ENCODE peak calls at places on chromosome 4, in seven cellular contexts. D is AG04450, R is mucosa of descending colon, P is cardiac fibroblast, W is fibroblast of lung, I is spleen, N is tibial nerve. B is an unnamed sample.

GRCh38 chr4:169351860-169352259 is 81.1 kb upstream of the SH3RF1 start:
- DNase-seq in D (no peak), R (no peak), P (peak), W (peak), I (no peak), N (no peak), B (peak)

GRCh38 chr4:126583509-126583908 is 1049.2 kb upstream of the INTU start:
- DNase-seq in D (no peak), R (no peak), P (peak), W (peak), I (no peak), N (no peak), B (peak)

GRCh38 chr4:98722000-98722399 is 63.6 kb upstream of the TSPAN5 start:
- DNase-seq in D (no peak), R (no peak), P (no peak), W (no peak), I (no peak), N (no peak), B (no peak)

GRCh38 chr4:107270614-107271013 is 234.5 kb upstream of the DKK2 start:
- DNase-seq in D (no peak), R (no peak), P (no peak), W (no peak), I (no peak), N (no peak), B (no peak)

GRCh38 chr4:6416518-6417286 is 55.7 kb downstream of the PPP2R2C start:
- DNase-seq in D (no peak), R (no peak), P (no peak), W (no peak), I (peak), N (no peak), B (no peak)

GRCh38 chr4:5712517-5712916 is 1.5 kb downstream of the EVC start:
- DNase-seq in D (no peak), R (no peak), P (peak), W (peak), I (no peak), N (no peak), B (peak)

GRCh38 chr4:109390369-109390768 is 43.2 kb upstream of the SEC24B start:
- DNase-seq in D (no peak), R (no peak), P (no peak), W (no peak), I (no peak), N (no peak), B (no peak)

GRCh38 chr4:27666943-27667342 is 806.3 kb downstream of the STIM2 start:
- DNase-seq in D (no peak), R (no peak), P (no peak), W (peak), I (no peak), N (no peak), B (peak)

GRCh38 chr4:96598465-96598864 is 758.6 kb downstream of the PDHA2 start:
- DNase-seq in D (no peak), R (no peak), P (no peak), W (no peak), I (no peak), N (no peak), B (no peak)

GRCh38 chr4:87118826-87119225 is 101.6 kb downstream of the KLHL8 start:
- DNase-seq in D (peak), R (no peak), P (peak), W (peak), I (no peak), N (no peak), B (peak)

GRCh38 chr4:74772106-74772505 is 22.2 kb downstream of the BTC start:
- DNase-seq in D (no peak), R (no peak), P (peak), W (no peak), I (no peak), N (no peak), B (no peak)

DNA sequence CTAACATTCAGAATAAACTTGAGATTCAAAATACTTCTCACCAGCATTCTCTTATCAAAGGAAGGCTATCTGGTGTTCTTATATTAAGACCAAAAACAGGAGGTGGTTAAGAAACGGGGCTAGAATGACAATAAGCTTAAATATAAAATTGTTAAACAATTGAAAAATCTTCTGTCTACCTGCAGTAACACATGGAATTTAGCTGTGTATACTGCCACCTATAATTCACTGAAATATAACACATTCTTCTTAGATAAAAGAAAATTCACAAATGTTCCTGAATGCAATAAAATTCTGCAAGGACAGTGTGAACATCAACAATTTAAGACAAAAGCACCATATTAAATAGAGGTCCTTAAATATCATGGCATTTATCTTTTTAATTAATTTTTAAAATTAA is 11.5 kb upstream of the PCDH10 start:
- DNase-seq in D (no peak), R (no peak), P (no peak), W (no peak), I (no peak), N (no peak), B (no peak)
- TF ChIP-seq CTCF in D (no peak), R (no peak), P (no peak), W (no peak), I (no peak), N (no peak), B (no peak)

DNA sequence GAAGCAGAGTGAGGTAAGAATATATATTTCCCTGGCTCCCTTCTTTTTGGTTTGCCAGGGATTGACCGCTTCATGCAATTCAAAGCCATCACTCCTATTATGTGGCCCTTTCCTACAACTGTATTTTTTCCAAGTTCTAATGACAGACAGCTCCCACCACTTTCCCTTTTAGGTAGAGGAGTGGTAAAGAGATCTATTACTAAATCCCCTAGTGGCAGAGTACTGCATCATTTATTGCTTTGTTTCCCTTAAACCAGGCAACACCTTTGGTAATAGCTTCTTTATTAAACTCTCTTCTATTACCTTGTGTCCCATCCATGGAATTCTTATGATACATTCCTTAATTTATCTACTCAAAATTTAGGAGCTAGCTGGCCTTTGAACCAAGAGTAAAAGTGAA is 90.7 kb downstream of the CNOT6L start:
- DNase-seq in D (no peak), R (no peak), P (no peak), W (no peak), I (no peak), N (no peak), B (no peak)
- TF ChIP-seq CTCF in D (no peak), R (no peak), P (peak), W (no peak), I (no peak), N (no peak), B (no peak)

DNA sequence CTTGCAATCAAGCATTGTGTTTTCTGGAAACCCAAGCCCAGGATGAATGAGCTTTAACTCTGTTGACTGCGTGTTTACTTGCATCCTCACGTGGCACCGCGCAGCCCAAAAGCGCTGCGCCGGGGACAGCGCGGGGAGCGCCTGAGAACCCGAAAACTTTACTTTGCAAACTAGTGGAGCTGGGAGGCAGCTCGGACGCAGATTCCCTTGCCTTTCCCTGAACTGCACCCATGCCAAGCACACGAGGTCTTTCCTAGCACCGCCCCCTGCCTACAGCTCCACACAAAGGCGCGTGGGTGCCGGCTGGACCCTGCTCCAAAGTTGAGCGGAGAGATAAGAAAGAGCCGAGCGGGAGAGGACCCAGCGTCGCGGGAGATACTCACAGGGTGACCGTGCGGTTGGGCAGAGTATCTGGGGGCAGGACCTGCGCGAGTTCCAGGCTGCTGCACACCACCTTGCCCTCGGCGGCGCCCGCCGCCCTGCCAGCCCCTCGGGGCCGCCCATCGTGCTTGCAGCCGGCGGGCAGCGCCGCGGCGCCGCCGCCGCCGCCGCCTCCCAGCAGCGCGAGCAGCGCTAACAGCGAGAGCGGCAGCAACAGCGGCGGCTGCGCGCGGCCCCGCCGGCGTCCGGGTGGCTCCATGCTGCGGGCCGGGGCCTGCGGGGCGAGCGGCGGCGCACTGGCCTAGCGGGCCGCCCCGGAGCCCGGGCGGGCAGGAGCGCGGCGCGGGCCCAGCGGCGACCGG is 550 bp downstream of the ADGRA3 start:
- DNase-seq in D (no peak), R (peak), P (peak), W (peak), I (peak), N (peak), B (peak)
- TF ChIP-seq CTCF in D (peak), R (no peak), P (no peak), W (no peak), I (no peak), N (no peak), B (no peak)

DNA sequence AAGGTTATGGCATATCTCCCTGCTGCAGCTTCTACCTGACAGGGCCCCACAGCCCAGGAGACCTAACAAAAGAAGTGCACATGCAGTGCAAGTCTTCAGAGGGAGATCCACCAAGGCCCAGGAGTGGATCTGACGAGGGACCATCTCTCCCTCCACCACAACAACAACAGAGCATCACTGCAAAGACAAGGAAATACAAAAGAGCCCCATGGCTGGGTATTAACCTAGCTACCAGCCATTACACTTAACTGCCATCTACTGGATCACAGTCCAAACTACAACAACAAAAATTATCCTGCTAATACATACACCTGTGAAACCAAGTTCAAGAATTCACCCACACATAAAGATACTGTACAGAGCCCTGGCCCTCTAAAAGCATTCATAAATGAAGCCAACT is 280.2 kb upstream of the SLC7A11 start:
- DNase-seq in D (no peak), R (peak), P (peak), W (peak), I (no peak), N (no peak), B (peak)
- TF ChIP-seq CTCF in D (peak), R (no peak), P (peak), W (peak), I (no peak), N (no peak), B (peak)

GRCh38 chr4:157509286-157509685 is 288.8 kb downstream of the GRIA2 start:
- DNase-seq in D (no peak), R (no peak), P (no peak), W (no peak), I (no peak), N (no peak), B (no peak)

DNA sequence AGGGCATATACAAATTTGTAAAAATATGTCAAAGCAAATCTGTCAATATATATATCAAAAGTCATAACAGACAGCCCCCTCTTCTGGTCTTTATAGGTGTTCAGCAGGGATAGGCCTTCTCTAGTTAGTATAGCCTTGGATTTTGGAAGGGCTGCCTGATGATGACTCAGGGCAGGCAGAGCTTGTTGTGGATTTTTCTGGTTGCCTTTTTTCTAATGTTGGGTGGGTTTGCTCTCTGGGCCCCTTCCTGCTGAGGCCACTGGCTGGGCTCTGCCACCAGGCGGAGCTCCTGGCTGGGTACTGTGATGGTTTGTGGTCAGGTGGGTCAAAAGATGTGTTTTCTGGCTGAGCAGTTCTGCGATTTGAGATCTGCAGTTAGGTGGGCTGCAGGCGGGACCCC is 294.2 kb downstream of the GRIA2 start:
- DNase-seq in D (no peak), R (no peak), P (no peak), W (no peak), I (no peak), N (no peak), B (no peak)
- TF ChIP-seq CTCF in D (no peak), R (no peak), P (no peak), W (no peak), I (no peak), N (no peak), B (peak)

GRCh38 chr4:122205687-122206086 is 53.6 kb downstream of the BLTP1 start:
- DNase-seq in D (no peak), R (no peak), P (no peak), W (no peak), I (no peak), N (no peak), B (no peak)
- TF ChIP-seq CTCF in D (no peak), R (no peak), P (no peak), W (no peak), I (no peak), N (no peak), B (no peak)

GRCh38 chr4:139015269-139015947 is at the start of gene NOCT:
- DNase-seq in D (peak), R (peak), P (peak), W (peak), I (peak), N (peak), B (peak)
- TF ChIP-seq CTCF in D (no peak), R (peak), P (peak), W (no peak), I (no peak), N (peak), B (no peak)